ENCODE peak calls at places on chromosomes 4 and X, in six cellular contexts. O is activated CD8-positive, alpha-beta memory T cell treated with anti-CD3 and anti-CD28 coated beads for 24 hours; U is ecto neural progenitor cell; T is stimulated activated CD4-positive, alpha-beta T cell treated with anti-CD3 and anti-CD28 coated beads, Interleukin-2, amount 100 ng/mL, for 48 hours; B is activated naive CD4-positive, alpha-beta T cell treated with anti-CD3 and anti-CD28 coated beads for 36 hours; P is RKO. Q is an unnamed sample.

GRCh38 chrX:19535481-19535880 is 20.2 kb upstream of the MAP3K15 start:
- DNase-seq in T (no peak), U (no peak), B (no peak), P (peak), O (no peak), Q (no peak)

GRCh38 chr4:110512901-110513300 is 36.9 kb downstream of the ENPEP start:
- DNase-seq in U (no peak), O (no peak), B (no peak), P (no peak), T (no peak), Q (no peak)

GRCh38 chr4:70880739-70881138 is 21.4 kb upstream of the MOB1B start:
- DNase-seq in T (no peak), P (no peak), B (no peak), U (no peak), O (no peak), Q (no peak)

GRCh38 chrX:119455264-119455663 is 13.0 kb upstream of the SLC25A5 start:
- DNase-seq in O (no peak), U (no peak), T (no peak), B (no peak), P (peak), Q (no peak)

GRCh38 chr4:61520688-61521160 is 320.6 kb downstream of the ADGRL3 start:
- DNase-seq in T (no peak), P (peak), O (no peak), B (no peak), U (no peak), Q (no peak)

GRCh38 chr4:164648849-164649212 is 105.1 kb upstream of the SMIM31 start:
- DNase-seq in U (no peak), O (no peak), P (no peak), B (no peak), T (no peak), Q (no peak)

GRCh38 chr4:48526403-48526802 is 36.4 kb downstream of the ZAR1 start:
- DNase-seq in P (no peak), T (no peak), U (no peak), O (no peak), B (no peak), Q (no peak)

GRCh38 chr4:170079981-170080380 is 9.8 kb downstream of the AADAT start:
- DNase-seq in O (no peak), B (no peak), P (no peak), T (no peak), U (no peak), Q (no peak)

GRCh38 chrX:15059488-15059887 is 186.3 kb downstream of the MOSPD2 start:
- DNase-seq in T (no peak), O (no peak), U (no peak), B (no peak), P (no peak), Q (no peak)

GRCh38 chrX:104039689-104040505 is at the start of gene H2BW2:
- DNase-seq in B (no peak), P (no peak), U (no peak), T (no peak), O (no peak), Q (no peak)

GRCh38 chr4:124321370-124321769 is 391.2 kb downstream of the ANKRD50 start:
- DNase-seq in U (no peak), O (no peak), T (no peak), P (no peak), B (no peak), Q (peak)